ENCODE peak calls at places on chromosomes 7 and 10, in ten cellular contexts. One of them, this sample, is unnamed.

GRCh38 chr10:97724341-97724941 is 10.9 kb downstream of the MARVELD1 start:
- DNase-seq in breast epithelium: no peak
- DNase-seq in omental fat pad: no peak
- DNase-seq in mucosa of descending colon: peak
- DNase-seq in bronchial epithelial cell: peak
- DNase-seq in fibroblast of lung: peak
- DNase-seq in GM10248: no peak
- DNase-seq in tibial artery: no peak
- DNase-seq in retinal pigment epithelial cell: peak
- DNase-seq in GM13976: no peak
- DNase-seq in this sample: no peak

GRCh38 chr10:117242463-117242832 is 1.5 kb downstream of the SLC18A2 start:
- DNase-seq in breast epithelium: no peak
- DNase-seq in omental fat pad: no peak
- DNase-seq in mucosa of descending colon: no peak
- DNase-seq in bronchial epithelial cell: no peak
- DNase-seq in fibroblast of lung: no peak
- DNase-seq in GM10248: no peak
- DNase-seq in tibial artery: peak
- DNase-seq in retinal pigment epithelial cell: no peak
- DNase-seq in GM13976: no peak
- DNase-seq in this sample: no peak

GRCh38 chr7:107703219-107703618 is 40.7 kb upstream of the CBLL1 start:
- DNase-seq in breast epithelium: no peak
- DNase-seq in omental fat pad: no peak
- DNase-seq in mucosa of descending colon: no peak
- DNase-seq in bronchial epithelial cell: no peak
- DNase-seq in fibroblast of lung: no peak
- DNase-seq in GM10248: no peak
- DNase-seq in tibial artery: no peak
- DNase-seq in retinal pigment epithelial cell: no peak
- DNase-seq in GM13976: no peak
- DNase-seq in this sample: no peak

GRCh38 chr7:129831424-129832058 is 121.2 kb downstream of the UBE2H start:
- DNase-seq in breast epithelium: no peak
- DNase-seq in omental fat pad: no peak
- DNase-seq in mucosa of descending colon: no peak
- DNase-seq in bronchial epithelial cell: peak
- DNase-seq in fibroblast of lung: peak
- DNase-seq in GM10248: no peak
- DNase-seq in tibial artery: no peak
- DNase-seq in retinal pigment epithelial cell: peak
- DNase-seq in GM13976: no peak
- DNase-seq in this sample: no peak

GRCh38 chr7:80660939-80661338 is 22.5 kb downstream of the CD36 start:
- DNase-seq in breast epithelium: no peak
- DNase-seq in omental fat pad: no peak
- DNase-seq in mucosa of descending colon: no peak
- DNase-seq in bronchial epithelial cell: no peak
- DNase-seq in fibroblast of lung: no peak
- DNase-seq in GM10248: no peak
- DNase-seq in tibial artery: no peak
- DNase-seq in retinal pigment epithelial cell: no peak
- DNase-seq in GM13976: no peak
- DNase-seq in this sample: no peak

GRCh38 chr10:10361486-10361885 is 656.2 kb upstream of the CELF2 start:
- DNase-seq in breast epithelium: no peak
- DNase-seq in omental fat pad: no peak
- DNase-seq in mucosa of descending colon: no peak
- DNase-seq in bronchial epithelial cell: no peak
- DNase-seq in fibroblast of lung: no peak
- DNase-seq in GM10248: no peak
- DNase-seq in tibial artery: no peak
- DNase-seq in retinal pigment epithelial cell: no peak
- DNase-seq in GM13976: no peak
- DNase-seq in this sample: no peak

GRCh38 chr7:22359156-22359697 is 2.3 kb upstream of the RAPGEF5 start:
- DNase-seq in breast epithelium: no peak
- DNase-seq in omental fat pad: no peak
- DNase-seq in mucosa of descending colon: no peak
- DNase-seq in bronchial epithelial cell: no peak
- DNase-seq in fibroblast of lung: no peak
- DNase-seq in GM10248: no peak
- DNase-seq in tibial artery: no peak
- DNase-seq in retinal pigment epithelial cell: no peak
- DNase-seq in GM13976: no peak
- DNase-seq in this sample: no peak

GRCh38 chr7:147298611-147299043 is 1182.0 kb downstream of the CNTNAP2 start:
- DNase-seq in breast epithelium: no peak
- DNase-seq in omental fat pad: no peak
- DNase-seq in mucosa of descending colon: no peak
- DNase-seq in bronchial epithelial cell: no peak
- DNase-seq in fibroblast of lung: peak
- DNase-seq in GM10248: no peak
- DNase-seq in tibial artery: no peak
- DNase-seq in retinal pigment epithelial cell: peak
- DNase-seq in GM13976: no peak
- DNase-seq in this sample: no peak

GRCh38 chr10:87861566-87861952 is 1.8 kb downstream of the KLLN start:
- DNase-seq in breast epithelium: peak
- DNase-seq in omental fat pad: peak
- DNase-seq in mucosa of descending colon: peak
- DNase-seq in bronchial epithelial cell: peak
- DNase-seq in fibroblast of lung: peak
- DNase-seq in GM10248: peak
- DNase-seq in tibial artery: peak
- DNase-seq in retinal pigment epithelial cell: peak
- DNase-seq in GM13976: peak
- DNase-seq in this sample: peak

GRCh38 chr7:39504963-39505362 is 61.2 kb upstream of the YAE1 start:
- DNase-seq in breast epithelium: no peak
- DNase-seq in omental fat pad: no peak
- DNase-seq in mucosa of descending colon: no peak
- DNase-seq in bronchial epithelial cell: peak
- DNase-seq in fibroblast of lung: peak
- DNase-seq in GM10248: no peak
- DNase-seq in tibial artery: no peak
- DNase-seq in retinal pigment epithelial cell: peak
- DNase-seq in GM13976: no peak
- DNase-seq in this sample: no peak

GRCh38 chr7:137146552-137146961 is 197.0 kb downstream of the PTN start:
- DNase-seq in breast epithelium: no peak
- DNase-seq in omental fat pad: no peak
- DNase-seq in mucosa of descending colon: no peak
- DNase-seq in bronchial epithelial cell: no peak
- DNase-seq in fibroblast of lung: peak
- DNase-seq in GM10248: no peak
- DNase-seq in tibial artery: no peak
- DNase-seq in retinal pigment epithelial cell: peak
- DNase-seq in GM13976: no peak
- DNase-seq in this sample: no peak

GRCh38 chr7:55486991-55487390 is 85.3 kb downstream of the VOPP1 start:
- DNase-seq in breast epithelium: no peak
- DNase-seq in omental fat pad: no peak
- DNase-seq in mucosa of descending colon: no peak
- DNase-seq in bronchial epithelial cell: no peak
- DNase-seq in fibroblast of lung: no peak
- DNase-seq in GM10248: no peak
- DNase-seq in tibial artery: no peak
- DNase-seq in retinal pigment epithelial cell: no peak
- DNase-seq in GM13976: no peak
- DNase-seq in this sample: no peak

GRCh38 chr10:112716076-112716475 is 234.0 kb upstream of the TCF7L2 start:
- DNase-seq in breast epithelium: no peak
- DNase-seq in omental fat pad: no peak
- DNase-seq in mucosa of descending colon: no peak
- DNase-seq in bronchial epithelial cell: peak
- DNase-seq in fibroblast of lung: no peak
- DNase-seq in GM10248: no peak
- DNase-seq in tibial artery: no peak
- DNase-seq in retinal pigment epithelial cell: no peak
- DNase-seq in GM13976: no peak
- DNase-seq in this sample: no peak

GRCh38 chr10:7857259-7857658 is 39.0 kb downstream of the TAF3 start:
- DNase-seq in breast epithelium: no peak
- DNase-seq in omental fat pad: no peak
- DNase-seq in mucosa of descending colon: no peak
- DNase-seq in bronchial epithelial cell: no peak
- DNase-seq in fibroblast of lung: peak
- DNase-seq in GM10248: no peak
- DNase-seq in tibial artery: no peak
- DNase-seq in retinal pigment epithelial cell: peak
- DNase-seq in GM13976: no peak
- DNase-seq in this sample: no peak

GRCh38 chr7:139730746-139731612 is 46.8 kb downstream of the HIPK2 start:
- DNase-seq in breast epithelium: peak
- DNase-seq in omental fat pad: no peak
- DNase-seq in mucosa of descending colon: no peak
- DNase-seq in bronchial epithelial cell: peak
- DNase-seq in fibroblast of lung: peak
- DNase-seq in GM10248: peak
- DNase-seq in tibial artery: peak
- DNase-seq in retinal pigment epithelial cell: no peak
- DNase-seq in GM13976: no peak
- DNase-seq in this sample: no peak

GRCh38 chr7:47143344-47143743 is 438.6 kb downstream of the TNS3 start:
- DNase-seq in breast epithelium: no peak
- DNase-seq in omental fat pad: no peak
- DNase-seq in mucosa of descending colon: no peak
- DNase-seq in bronchial epithelial cell: peak
- DNase-seq in fibroblast of lung: peak
- DNase-seq in GM10248: no peak
- DNase-seq in tibial artery: no peak
- DNase-seq in retinal pigment epithelial cell: no peak
- DNase-seq in GM13976: no peak
- DNase-seq in this sample: no peak

GRCh38 chr10:22681783-22682183 is 32.6 kb downstream of the PIP4K2A start:
- DNase-seq in breast epithelium: no peak
- DNase-seq in omental fat pad: no peak
- DNase-seq in mucosa of descending colon: no peak
- DNase-seq in bronchial epithelial cell: peak
- DNase-seq in fibroblast of lung: peak
- DNase-seq in GM10248: no peak
- DNase-seq in tibial artery: no peak
- DNase-seq in retinal pigment epithelial cell: peak
- DNase-seq in GM13976: no peak
- DNase-seq in this sample: no peak

GRCh38 chr10:9508616-9509015 is 1454.1 kb downstream of the GATA3 start:
- DNase-seq in breast epithelium: no peak
- DNase-seq in omental fat pad: no peak
- DNase-seq in mucosa of descending colon: no peak
- DNase-seq in bronchial epithelial cell: no peak
- DNase-seq in fibroblast of lung: no peak
- DNase-seq in GM10248: no peak
- DNase-seq in tibial artery: no peak
- DNase-seq in retinal pigment epithelial cell: no peak
- DNase-seq in GM13976: no peak
- DNase-seq in this sample: no peak

GRCh38 chr7:101300465-101301376 is 20.9 kb downstream of the IFT22 start:
- DNase-seq in breast epithelium: no peak
- DNase-seq in omental fat pad: no peak
- DNase-seq in mucosa of descending colon: no peak
- DNase-seq in bronchial epithelial cell: no peak
- DNase-seq in fibroblast of lung: no peak
- DNase-seq in GM10248: no peak
- DNase-seq in tibial artery: no peak
- DNase-seq in retinal pigment epithelial cell: no peak
- DNase-seq in GM13976: no peak
- DNase-seq in this sample: no peak

GRCh38 chr7:50209461-50210161 is 94.9 kb upstream of the IKZF1 start:
- DNase-seq in breast epithelium: no peak
- DNase-seq in omental fat pad: no peak
- DNase-seq in mucosa of descending colon: no peak
- DNase-seq in bronchial epithelial cell: no peak
- DNase-seq in fibroblast of lung: no peak
- DNase-seq in GM10248: no peak
- DNase-seq in tibial artery: no peak
- DNase-seq in retinal pigment epithelial cell: no peak
- DNase-seq in GM13976: peak
- DNase-seq in this sample: no peak

GRCh38 chr7:74579800-74580685 is 77.5 kb upstream of the GTF2I start:
- DNase-seq in breast epithelium: no peak
- DNase-seq in omental fat pad: no peak
- DNase-seq in mucosa of descending colon: peak
- DNase-seq in bronchial epithelial cell: peak
- DNase-seq in fibroblast of lung: peak
- DNase-seq in GM10248: no peak
- DNase-seq in tibial artery: peak
- DNase-seq in retinal pigment epithelial cell: no peak
- DNase-seq in GM13976: no peak
- DNase-seq in this sample: no peak

GRCh38 chr10:100912609-100913469 is at the start of gene SLF2:
- DNase-seq in breast epithelium: peak
- DNase-seq in omental fat pad: peak
- DNase-seq in mucosa of descending colon: peak
- DNase-seq in bronchial epithelial cell: peak
- DNase-seq in fibroblast of lung: peak
- DNase-seq in GM10248: peak
- DNase-seq in tibial artery: peak
- DNase-seq in retinal pigment epithelial cell: peak
- DNase-seq in GM13976: peak
- DNase-seq in this sample: peak
- TF ChIP-seq CTCF in breast epithelium: no peak
- TF ChIP-seq CTCF in omental fat pad: no peak
- TF ChIP-seq CTCF in mucosa of descending colon: no peak
- TF ChIP-seq CTCF in bronchial epithelial cell: no peak
- TF ChIP-seq CTCF in fibroblast of lung: no peak
- TF ChIP-seq CTCF in GM10248: no peak
- TF ChIP-seq CTCF in tibial artery: no peak
- TF ChIP-seq CTCF in retinal pigment epithelial cell: no peak
- TF ChIP-seq CTCF in GM13976: no peak
- TF ChIP-seq CTCF in this sample: no peak

GRCh38 chr10:15898046-15898445 is 37.7 kb upstream of the MINDY3 start:
- DNase-seq in breast epithelium: no peak
- DNase-seq in omental fat pad: no peak
- DNase-seq in mucosa of descending colon: no peak
- DNase-seq in bronchial epithelial cell: peak
- DNase-seq in fibroblast of lung: peak
- DNase-seq in GM10248: no peak
- DNase-seq in tibial artery: no peak
- DNase-seq in retinal pigment epithelial cell: peak
- DNase-seq in GM13976: no peak
- DNase-seq in this sample: no peak
- TF ChIP-seq CTCF in breast epithelium: no peak
- TF ChIP-seq CTCF in omental fat pad: no peak
- TF ChIP-seq CTCF in mucosa of descending colon: no peak
- TF ChIP-seq CTCF in bronchial epithelial cell: peak
- TF ChIP-seq CTCF in fibroblast of lung: peak
- TF ChIP-seq CTCF in GM10248: no peak
- TF ChIP-seq CTCF in tibial artery: peak
- TF ChIP-seq CTCF in retinal pigment epithelial cell: peak
- TF ChIP-seq CTCF in GM13976: no peak
- TF ChIP-seq CTCF in this sample: peak

GRCh38 chr10:27783660-27784059 is 38.0 kb upstream of the MKX start:
- DNase-seq in breast epithelium: no peak
- DNase-seq in omental fat pad: no peak
- DNase-seq in mucosa of descending colon: no peak
- DNase-seq in bronchial epithelial cell: peak
- DNase-seq in fibroblast of lung: peak
- DNase-seq in GM10248: no peak
- DNase-seq in tibial artery: no peak
- DNase-seq in retinal pigment epithelial cell: peak
- DNase-seq in GM13976: no peak
- DNase-seq in this sample: no peak
- TF ChIP-seq CTCF in breast epithelium: no peak
- TF ChIP-seq CTCF in omental fat pad: no peak
- TF ChIP-seq CTCF in mucosa of descending colon: no peak
- TF ChIP-seq CTCF in bronchial epithelial cell: no peak
- TF ChIP-seq CTCF in fibroblast of lung: no peak
- TF ChIP-seq CTCF in GM10248: no peak
- TF ChIP-seq CTCF in tibial artery: peak
- TF ChIP-seq CTCF in retinal pigment epithelial cell: peak
- TF ChIP-seq CTCF in GM13976: no peak
- TF ChIP-seq CTCF in this sample: no peak

GRCh38 chr7:56491636-56492425 is 375.6 kb upstream of the NUPR2 start:
- DNase-seq in breast epithelium: no peak
- DNase-seq in omental fat pad: no peak
- DNase-seq in mucosa of descending colon: no peak
- DNase-seq in bronchial epithelial cell: no peak
- DNase-seq in fibroblast of lung: no peak
- DNase-seq in GM10248: no peak
- DNase-seq in tibial artery: no peak
- DNase-seq in retinal pigment epithelial cell: no peak
- DNase-seq in GM13976: no peak
- DNase-seq in this sample: no peak
- TF ChIP-seq CTCF in breast epithelium: no peak
- TF ChIP-seq CTCF in omental fat pad: no peak
- TF ChIP-seq CTCF in mucosa of descending colon: no peak
- TF ChIP-seq CTCF in bronchial epithelial cell: no peak
- TF ChIP-seq CTCF in fibroblast of lung: no peak
- TF ChIP-seq CTCF in GM10248: no peak
- TF ChIP-seq CTCF in tibial artery: no peak
- TF ChIP-seq CTCF in retinal pigment epithelial cell: no peak
- TF ChIP-seq CTCF in GM13976: no peak
- TF ChIP-seq CTCF in this sample: no peak